ENCODE peak calls at places on chromosomes 1 and 21, in nine cellular contexts. One of them, this sample, is unnamed.

GRCh38 chr1:45172015-45172414 is 34.4 kb downstream of the ZSWIM5 start:
- DNase-seq in uterus: no peak
- DNase-seq in neural progenitor cell: no peak
- DNase-seq in brain microvascular endothelial cell: peak
- DNase-seq in transverse colon: no peak
- DNase-seq in B cell: no peak
- DNase-seq in activated B cell treated with CpG ODN at 0.5 μM for 24 hours: no peak
- DNase-seq in sigmoid colon: no peak
- DNase-seq in progenitor cell of endocrine pancreas: no peak
- DNase-seq in this sample: no peak

GRCh38 chr1:153771241-153771640 is 4.0 kb upstream of the SLC27A3 start:
- DNase-seq in uterus: no peak
- DNase-seq in neural progenitor cell: no peak
- DNase-seq in brain microvascular endothelial cell: no peak
- DNase-seq in transverse colon: no peak
- DNase-seq in B cell: no peak
- DNase-seq in activated B cell treated with CpG ODN at 0.5 μM for 24 hours: no peak
- DNase-seq in sigmoid colon: no peak
- DNase-seq in progenitor cell of endocrine pancreas: no peak
- DNase-seq in this sample: no peak

GRCh38 chr1:17135530-17135929 is 16.3 kb upstream of the PADI2 start:
- DNase-seq in uterus: no peak
- DNase-seq in neural progenitor cell: no peak
- DNase-seq in brain microvascular endothelial cell: no peak
- DNase-seq in transverse colon: no peak
- DNase-seq in B cell: no peak
- DNase-seq in activated B cell treated with CpG ODN at 0.5 μM for 24 hours: no peak
- DNase-seq in sigmoid colon: no peak
- DNase-seq in progenitor cell of endocrine pancreas: no peak
- DNase-seq in this sample: no peak

GRCh38 chr1:35447278-35447677 is 109.9 kb downstream of the KIAA0319L start:
- DNase-seq in uterus: no peak
- DNase-seq in neural progenitor cell: no peak
- DNase-seq in brain microvascular endothelial cell: no peak
- DNase-seq in transverse colon: no peak
- DNase-seq in B cell: no peak
- DNase-seq in activated B cell treated with CpG ODN at 0.5 μM for 24 hours: no peak
- DNase-seq in sigmoid colon: no peak
- DNase-seq in progenitor cell of endocrine pancreas: no peak
- DNase-seq in this sample: no peak

GRCh38 chr1:27884182-27884954 is 12.0 kb downstream of the THEMIS2 start:
- DNase-seq in uterus: no peak
- DNase-seq in neural progenitor cell: no peak
- DNase-seq in brain microvascular endothelial cell: no peak
- DNase-seq in transverse colon: no peak
- DNase-seq in B cell: peak
- DNase-seq in activated B cell treated with CpG ODN at 0.5 μM for 24 hours: no peak
- DNase-seq in sigmoid colon: peak
- DNase-seq in progenitor cell of endocrine pancreas: no peak
- DNase-seq in this sample: no peak

GRCh38 chr1:167698313-167698712 is 23.5 kb upstream of the MPZL1 start:
- DNase-seq in uterus: no peak
- DNase-seq in neural progenitor cell: no peak
- DNase-seq in brain microvascular endothelial cell: no peak
- DNase-seq in transverse colon: no peak
- DNase-seq in B cell: no peak
- DNase-seq in activated B cell treated with CpG ODN at 0.5 μM for 24 hours: no peak
- DNase-seq in sigmoid colon: no peak
- DNase-seq in progenitor cell of endocrine pancreas: no peak
- DNase-seq in this sample: no peak

GRCh38 chr1:156858555-156858956 is 361 bp downstream of the INSRR start:
- DNase-seq in uterus: no peak
- DNase-seq in neural progenitor cell: peak
- DNase-seq in brain microvascular endothelial cell: no peak
- DNase-seq in transverse colon: no peak
- DNase-seq in B cell: no peak
- DNase-seq in activated B cell treated with CpG ODN at 0.5 μM for 24 hours: no peak
- DNase-seq in sigmoid colon: no peak
- DNase-seq in progenitor cell of endocrine pancreas: no peak
- DNase-seq in this sample: no peak

GRCh38 chr1:234943801-234944402 is 184.7 kb downstream of the TOMM20 start:
- DNase-seq in uterus: no peak
- DNase-seq in neural progenitor cell: no peak
- DNase-seq in brain microvascular endothelial cell: no peak
- DNase-seq in transverse colon: no peak
- DNase-seq in B cell: no peak
- DNase-seq in activated B cell treated with CpG ODN at 0.5 μM for 24 hours: no peak
- DNase-seq in sigmoid colon: peak
- DNase-seq in progenitor cell of endocrine pancreas: no peak
- DNase-seq in this sample: no peak

GRCh38 chr1:161973924-161974845 is 49.5 kb downstream of the OLFML2B start:
- DNase-seq in uterus: no peak
- DNase-seq in neural progenitor cell: no peak
- DNase-seq in brain microvascular endothelial cell: no peak
- DNase-seq in transverse colon: no peak
- DNase-seq in B cell: no peak
- DNase-seq in activated B cell treated with CpG ODN at 0.5 μM for 24 hours: no peak
- DNase-seq in sigmoid colon: peak
- DNase-seq in progenitor cell of endocrine pancreas: no peak
- DNase-seq in this sample: no peak

GRCh38 chr1:112011231-112011630 is 21.8 kb upstream of the KCND3 start:
- DNase-seq in uterus: peak
- DNase-seq in neural progenitor cell: no peak
- DNase-seq in brain microvascular endothelial cell: no peak
- DNase-seq in transverse colon: no peak
- DNase-seq in B cell: no peak
- DNase-seq in activated B cell treated with CpG ODN at 0.5 μM for 24 hours: no peak
- DNase-seq in sigmoid colon: peak
- DNase-seq in progenitor cell of endocrine pancreas: no peak
- DNase-seq in this sample: no peak

DNA sequence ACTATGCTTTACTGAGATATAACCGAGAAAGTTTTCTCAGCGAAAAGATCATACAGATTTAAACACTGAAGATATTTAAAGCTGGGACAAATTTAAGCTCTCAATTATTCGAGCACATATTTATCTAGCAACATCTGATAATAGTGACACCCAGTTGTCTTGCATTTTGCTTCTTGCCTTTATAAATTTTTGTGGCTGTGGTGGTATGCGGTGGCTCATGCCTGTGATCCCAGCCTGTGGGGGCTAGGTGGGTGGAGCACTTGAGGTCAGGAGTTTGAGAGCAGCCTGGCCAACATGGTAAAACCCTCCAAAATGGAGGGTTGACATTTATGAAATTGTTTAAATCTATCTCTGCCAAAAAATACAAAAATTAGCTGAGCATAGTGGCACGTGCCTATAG is 312.2 kb downstream of the SPATA17 start:
- DNase-seq in uterus: no peak
- DNase-seq in neural progenitor cell: no peak
- DNase-seq in brain microvascular endothelial cell: no peak
- DNase-seq in transverse colon: no peak
- DNase-seq in B cell: no peak
- DNase-seq in activated B cell treated with CpG ODN at 0.5 μM for 24 hours: no peak
- DNase-seq in sigmoid colon: no peak
- DNase-seq in progenitor cell of endocrine pancreas: no peak
- DNase-seq in this sample: no peak
- TF ChIP-seq CTCF in uterus: no peak
- TF ChIP-seq CTCF in neural progenitor cell: no peak
- TF ChIP-seq CTCF in brain microvascular endothelial cell: no peak
- TF ChIP-seq CTCF in transverse colon: no peak
- TF ChIP-seq CTCF in B cell: no peak
- TF ChIP-seq CTCF in activated B cell treated with CpG ODN at 0.5 μM for 24 hours: no peak
- TF ChIP-seq CTCF in sigmoid colon: no peak
- TF ChIP-seq CTCF in progenitor cell of endocrine pancreas: no peak
- TF ChIP-seq CTCF in this sample: no peak

GRCh38 chr1:96842215-96842614 is 120.6 kb downstream of the PTBP2 start:
- DNase-seq in uterus: no peak
- DNase-seq in neural progenitor cell: no peak
- DNase-seq in brain microvascular endothelial cell: no peak
- DNase-seq in transverse colon: no peak
- DNase-seq in B cell: no peak
- DNase-seq in activated B cell treated with CpG ODN at 0.5 μM for 24 hours: no peak
- DNase-seq in sigmoid colon: no peak
- DNase-seq in progenitor cell of endocrine pancreas: no peak
- DNase-seq in this sample: no peak
- TF ChIP-seq CTCF in uterus: no peak
- TF ChIP-seq CTCF in neural progenitor cell: peak
- TF ChIP-seq CTCF in brain microvascular endothelial cell: peak
- TF ChIP-seq CTCF in transverse colon: no peak
- TF ChIP-seq CTCF in B cell: no peak
- TF ChIP-seq CTCF in activated B cell treated with CpG ODN at 0.5 μM for 24 hours: no peak
- TF ChIP-seq CTCF in sigmoid colon: no peak
- TF ChIP-seq CTCF in progenitor cell of endocrine pancreas: no peak
- TF ChIP-seq CTCF in this sample: no peak

DNA sequence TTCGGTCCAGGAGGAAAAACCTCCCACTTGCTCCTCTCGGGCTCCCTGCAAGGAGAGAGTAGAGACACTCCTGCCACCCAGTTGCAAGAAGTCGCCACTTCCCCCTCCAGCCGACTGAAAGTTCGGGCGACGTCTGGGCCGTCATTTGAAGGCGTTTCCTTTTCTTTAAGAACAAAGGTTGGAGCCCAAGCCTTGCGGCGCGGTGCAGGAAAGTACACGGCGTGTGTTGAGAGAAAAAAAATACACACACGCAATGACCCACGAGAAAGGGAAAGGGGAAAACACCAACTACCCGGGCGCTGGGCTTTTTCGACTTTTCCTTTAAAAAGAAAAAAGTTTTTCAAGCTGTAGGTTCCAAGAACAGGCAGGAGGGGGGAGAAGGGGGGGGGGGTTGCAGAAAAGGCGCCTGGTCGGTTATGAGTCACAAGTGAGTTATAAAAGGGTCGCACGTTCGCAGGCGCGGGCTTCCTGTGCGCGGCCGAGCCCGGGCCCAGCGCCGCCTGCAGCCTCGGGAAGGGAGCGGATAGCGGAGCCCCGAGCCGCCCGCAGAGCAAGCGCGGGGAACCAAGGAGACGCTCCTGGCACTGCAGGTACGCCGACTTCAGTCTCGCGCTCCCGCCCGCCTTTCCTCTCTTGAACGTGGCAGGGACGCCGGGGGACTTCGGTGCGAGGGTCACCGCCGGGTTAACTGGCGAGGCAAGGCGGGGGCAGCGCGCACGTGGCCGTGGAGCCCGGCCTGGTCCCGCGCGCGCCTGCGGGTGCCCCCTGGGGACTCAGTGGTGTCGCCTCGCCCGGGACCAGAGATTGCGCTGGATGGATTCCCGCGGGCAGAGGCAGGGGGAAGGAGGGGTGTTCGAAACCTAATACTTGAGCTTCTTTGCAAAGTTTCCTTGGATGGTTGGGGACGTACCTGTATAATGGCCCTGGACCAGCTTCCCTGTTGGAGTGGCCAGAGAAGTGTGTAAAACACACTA is 45.3 kb downstream of the MRPL39 start:
- DNase-seq in uterus: peak
- DNase-seq in neural progenitor cell: peak
- DNase-seq in brain microvascular endothelial cell: peak
- DNase-seq in transverse colon: peak
- DNase-seq in B cell: peak
- DNase-seq in activated B cell treated with CpG ODN at 0.5 μM for 24 hours: peak
- DNase-seq in sigmoid colon: peak
- DNase-seq in progenitor cell of endocrine pancreas: peak
- DNase-seq in this sample: no peak
- TF ChIP-seq CTCF in uterus: no peak
- TF ChIP-seq CTCF in neural progenitor cell: peak
- TF ChIP-seq CTCF in brain microvascular endothelial cell: peak
- TF ChIP-seq CTCF in transverse colon: peak
- TF ChIP-seq CTCF in B cell: peak
- TF ChIP-seq CTCF in activated B cell treated with CpG ODN at 0.5 μM for 24 hours: no peak
- TF ChIP-seq CTCF in sigmoid colon: no peak
- TF ChIP-seq CTCF in progenitor cell of endocrine pancreas: peak
- TF ChIP-seq CTCF in this sample: peak

DNA sequence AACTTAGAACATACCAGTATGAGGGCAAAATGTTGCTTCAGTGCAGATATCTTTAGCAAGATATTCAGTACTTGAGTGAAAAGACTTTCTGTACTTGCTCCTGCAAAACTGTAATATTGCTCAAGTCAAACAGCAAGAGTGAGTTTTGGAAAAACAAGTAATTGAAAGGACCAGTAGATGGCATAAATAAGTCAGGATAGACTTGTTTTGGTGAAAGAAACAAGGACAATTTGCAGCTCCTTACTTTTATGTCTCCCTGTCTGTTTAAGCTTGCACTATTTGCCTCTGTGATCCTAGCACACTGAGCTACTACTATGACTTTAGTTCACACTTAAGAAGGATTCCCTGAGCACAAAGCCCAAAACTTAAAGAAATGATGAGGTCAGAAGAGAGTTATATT is 39.1 kb downstream of the IFI44 start:
- DNase-seq in uterus: no peak
- DNase-seq in neural progenitor cell: no peak
- DNase-seq in brain microvascular endothelial cell: no peak
- DNase-seq in transverse colon: no peak
- DNase-seq in B cell: no peak
- DNase-seq in activated B cell treated with CpG ODN at 0.5 μM for 24 hours: no peak
- DNase-seq in sigmoid colon: no peak
- DNase-seq in progenitor cell of endocrine pancreas: no peak
- DNase-seq in this sample: no peak
- TF ChIP-seq CTCF in uterus: peak
- TF ChIP-seq CTCF in neural progenitor cell: no peak
- TF ChIP-seq CTCF in brain microvascular endothelial cell: peak
- TF ChIP-seq CTCF in transverse colon: no peak
- TF ChIP-seq CTCF in B cell: no peak
- TF ChIP-seq CTCF in activated B cell treated with CpG ODN at 0.5 μM for 24 hours: no peak
- TF ChIP-seq CTCF in sigmoid colon: no peak
- TF ChIP-seq CTCF in progenitor cell of endocrine pancreas: no peak
- TF ChIP-seq CTCF in this sample: no peak

This sample was measured in omental fat pad.